ENCODE peak calls at places on chromosomes 2 and 18, in four cellular contexts. R is cardiac muscle cell, H is AG09309, V is astrocyte of the spinal cord. N is an unnamed sample.

GRCh38 chr18:50009772-50010171 is 185.2 kb downstream of the MYO5B start:
- DNase-seq in R (peak; percentile 55), H (no peak), V (no peak), N (peak; percentile 23)

GRCh38 chr2:120929829-120930228 is 194.2 kb downstream of the GLI2 start:
- DNase-seq in R (no peak), H (no peak), V (no peak), N (peak; percentile 59)

GRCh38 chr2:106062627-106063026 is 131.5 kb downstream of the UXS1 start:
- DNase-seq in R (no peak), H (no peak), V (no peak), N (no peak)

GRCh38 chr18:57273194-57273593 is 79.2 kb upstream of the ST8SIA3 start:
- DNase-seq in R (no peak), H (no peak), V (no peak), N (no peak)

GRCh38 chr2:78063246-78064020 is 541.3 kb upstream of the LRRTM4 start:
- DNase-seq in R (no peak), H (no peak), V (no peak), N (no peak)

GRCh38 chr2:219459460-219460311 is 25.0 kb downstream of the SPEG start:
- DNase-seq in R (peak; percentile 88), H (no peak), V (peak; percentile 52), N (peak; percentile 64)

GRCh38 chr2:240906141-240906910 is at the start of gene CROCC2:
- DNase-seq in R (no peak), H (no peak), V (no peak), N (no peak)

GRCh38 chr2:14941151-14941631 is 308.7 kb downstream of the LRATD1 start:
- DNase-seq in R (no peak), H (no peak), V (no peak), N (no peak)

GRCh38 chr2:187008111-187008510 is 159.1 kb upstream of the ZSWIM2 start:
- DNase-seq in R (no peak), H (no peak), V (peak; percentile 76), N (no peak)

GRCh38 chr2:241150660-241151530 is 628 bp downstream of the PPP1R7 start:
- DNase-seq in R (peak; percentile 18), H (no peak), V (no peak), N (no peak)

GRCh38 chr2:47653909-47654789 is 128.8 kb upstream of the MSH6 start:
- DNase-seq in R (peak; percentile 60), H (no peak), V (no peak), N (no peak)

GRCh38 chr2:158990397-158991209 is 22.2 kb downstream of the TANC1 start:
- DNase-seq in R (no peak), H (peak; percentile 83), V (peak; percentile 88), N (peak; percentile 87)

GRCh38 chr2:60459896-60460295 is 93.6 kb downstream of the BCL11A start:
- DNase-seq in R (no peak), H (no peak), V (no peak), N (no peak)

GRCh38 chr2:226715347-226715990 is 84.2 kb downstream of the IRS1 start:
- DNase-seq in R (no peak), H (no peak), V (no peak), N (no peak)

GRCh38 chr2:177692828-177693269 is 300.3 kb downstream of the AGPS start:
- DNase-seq in R (no peak), H (no peak), V (no peak), N (peak; percentile 9)

GRCh38 chr2:231321556-231322334 is 73.8 kb upstream of the B3GNT7 start:
- DNase-seq in R (no peak), H (no peak), V (no peak), N (no peak)

GRCh38 chr2:196337618-196337953 is 166.2 kb upstream of the STK17B start:
- DNase-seq in R (no peak), H (no peak), V (no peak), N (no peak)

GRCh38 chr2:157875720-157876065 is 437 bp downstream of the ACVR1 start:
- DNase-seq in R (peak; percentile 76), H (no peak), V (peak; percentile 22), N (no peak)

GRCh38 chr2:25312958-25313710 is 28.6 kb downstream of the DNMT3A start:
- DNase-seq in R (no peak), H (no peak), V (no peak), N (no peak)

GRCh38 chr18:33673689-33674088 is 95.7 kb downstream of the ASXL3 start:
- DNase-seq in R (no peak), H (no peak), V (no peak), N (no peak)

GRCh38 chr18:46474487-46475366 is 182.3 kb downstream of the LOXHD1 start:
- DNase-seq in R (peak; percentile 23), H (no peak), V (no peak), N (no peak)

GRCh38 chr2:168912466-168913170 is 11.5 kb downstream of the G6PC2 start:
- DNase-seq in R (peak; percentile 12), H (no peak), V (peak; percentile 36), N (no peak)

GRCh38 chr2:201759567-201759966 is 21.2 kb downstream of the ALS2 start:
- DNase-seq in R (no peak), H (no peak), V (no peak), N (no peak)

GRCh38 chr2:80459028-80459427 is 154.5 kb upstream of the LRRTM1 start:
- DNase-seq in R (no peak), H (no peak), V (no peak), N (no peak)

GRCh38 chr2:112155331-112156151 is 17.4 kb downstream of the FBLN7 start:
- DNase-seq in R (no peak), H (no peak), V (no peak), N (no peak)

GRCh38 chr18:49934457-49934856 is 121.1 kb upstream of the ACAA2 start:
- DNase-seq in R (no peak), H (no peak), V (peak; percentile 52), N (no peak)

GRCh38 chr18:76524900-76525698 is 30.1 kb upstream of the ZNF516 start:
- DNase-seq in R (peak; percentile 24), H (no peak), V (peak; percentile 82), N (peak; percentile 81)

GRCh38 chr18:26549103-26549485 is 741 bp upstream of the KCTD1 start:
- DNase-seq in R (peak; percentile 38), H (no peak), V (peak; percentile 54), N (peak; percentile 38)

GRCh38 chr18:14925281-14925709 is 177.3 kb downstream of the ANKRD30B start:
- DNase-seq in R (no peak), H (peak; percentile 47), V (peak; percentile 5), N (no peak)

GRCh38 chr2:138712212-138712979 is 67.8 kb downstream of the NXPH2 start:
- DNase-seq in R (no peak), H (no peak), V (peak; percentile 31), N (peak; percentile 3)

GRCh38 chr2:138718405-138718804 is 61.8 kb downstream of the NXPH2 start:
- DNase-seq in R (no peak), H (no peak), V (no peak), N (no peak)

GRCh38 chr2:138713509-138713908 is 66.7 kb downstream of the NXPH2 start:
- DNase-seq in R (no peak), H (no peak), V (no peak), N (no peak)

GRCh38 chr2:138713069-138713496 is 67.1 kb downstream of the NXPH2 start:
- DNase-seq in R (no peak), H (no peak), V (no peak), N (no peak)

GRCh38 chr2:138716183-138716582 is 64.0 kb downstream of the NXPH2 start:
- DNase-seq in R (peak; percentile 30), H (no peak), V (no peak), N (no peak)
- TF ChIP-seq CTCF in R (no peak), H (no peak), V (no peak), N (no peak)

DNA sequence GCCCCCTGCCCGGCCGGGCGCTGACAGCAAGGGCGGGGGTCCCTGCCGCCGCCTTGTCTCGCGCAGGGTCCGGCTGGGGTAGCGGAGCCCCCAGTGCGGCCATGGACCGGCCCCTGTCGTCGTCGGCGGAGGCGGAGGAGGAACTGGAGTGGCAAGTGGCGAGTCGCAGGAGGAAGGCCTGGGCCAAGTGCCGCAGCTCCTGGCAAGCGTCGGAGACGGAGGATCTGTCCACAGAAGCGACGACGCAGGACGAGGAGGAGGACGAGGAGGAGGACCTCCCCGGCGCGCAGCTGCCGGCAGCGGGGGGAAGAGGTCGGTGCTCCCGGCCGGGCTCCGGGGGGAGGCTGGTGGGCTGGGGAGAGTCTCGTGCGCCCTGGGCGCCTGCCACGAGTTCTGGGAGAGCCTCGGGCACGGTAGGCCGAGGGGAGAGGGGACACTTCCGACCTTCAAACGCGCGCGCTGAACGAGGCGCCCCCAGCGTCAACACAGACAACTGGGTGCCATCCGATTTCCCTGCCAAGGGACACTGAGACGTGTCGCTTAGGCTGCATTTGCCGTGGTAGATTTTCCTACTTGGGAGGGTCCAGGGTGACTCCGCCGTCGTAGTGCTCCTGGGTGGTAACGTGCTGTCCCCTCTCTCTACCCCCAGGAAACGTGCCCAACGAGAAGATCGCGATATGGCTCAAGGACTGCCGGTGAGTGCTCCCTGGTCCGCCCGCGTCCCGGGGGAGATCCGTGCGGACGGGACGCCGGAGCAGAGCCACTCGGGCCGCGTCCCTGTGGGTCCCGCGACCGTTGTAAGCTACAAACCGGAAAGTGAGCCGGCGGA is 650 bp downstream of the ITPRID2 start:
- DNase-seq in R (peak; percentile 72), H (no peak), V (peak; percentile 80), N (peak; percentile 48)
- TF ChIP-seq CTCF in R (peak; percentile 17), H (no peak), V (peak; percentile 11), N (no peak)

GRCh38 chr2:94966689-94967088 is 58.8 kb upstream of the MAL start:
- DNase-seq in R (no peak), H (no peak), V (no peak), N (no peak)

GRCh38 chr2:94960266-94960665 is 65.2 kb upstream of the MAL start:
- DNase-seq in R (no peak), H (no peak), V (no peak), N (no peak)

GRCh38 chr2:94960751-94961150 is 64.8 kb upstream of the MAL start:
- DNase-seq in R (no peak), H (no peak), V (no peak), N (no peak)

GRCh38 chr2:94958245-94958644 is 67.3 kb upstream of the MAL start:
- DNase-seq in R (no peak), H (no peak), V (no peak), N (no peak)

DNA sequence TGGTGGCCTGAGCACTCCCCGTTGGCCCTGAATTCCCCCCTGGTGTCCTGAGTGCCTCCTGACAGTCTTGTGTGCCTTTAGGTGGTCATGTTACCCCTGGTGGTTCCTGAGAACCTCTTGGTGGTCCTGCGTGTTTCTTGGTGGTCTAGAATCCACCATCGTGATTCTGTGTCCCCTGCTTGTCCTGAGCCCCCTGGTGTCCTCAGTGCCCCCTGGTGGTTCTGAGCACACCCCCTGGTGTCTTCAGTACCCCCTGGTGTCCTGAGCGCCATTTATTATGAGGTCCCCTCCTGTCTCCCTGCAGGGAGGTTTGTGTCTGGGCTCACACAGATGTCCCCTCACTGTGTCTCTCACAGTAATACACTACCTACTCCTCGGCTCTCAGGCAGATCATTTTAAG is 61.3 kb upstream of the MAL start:
- DNase-seq in R (no peak), H (no peak), V (no peak), N (no peak)
- TF ChIP-seq CTCF in R (no peak), H (no peak), V (no peak), N (peak; percentile 14)

DNA sequence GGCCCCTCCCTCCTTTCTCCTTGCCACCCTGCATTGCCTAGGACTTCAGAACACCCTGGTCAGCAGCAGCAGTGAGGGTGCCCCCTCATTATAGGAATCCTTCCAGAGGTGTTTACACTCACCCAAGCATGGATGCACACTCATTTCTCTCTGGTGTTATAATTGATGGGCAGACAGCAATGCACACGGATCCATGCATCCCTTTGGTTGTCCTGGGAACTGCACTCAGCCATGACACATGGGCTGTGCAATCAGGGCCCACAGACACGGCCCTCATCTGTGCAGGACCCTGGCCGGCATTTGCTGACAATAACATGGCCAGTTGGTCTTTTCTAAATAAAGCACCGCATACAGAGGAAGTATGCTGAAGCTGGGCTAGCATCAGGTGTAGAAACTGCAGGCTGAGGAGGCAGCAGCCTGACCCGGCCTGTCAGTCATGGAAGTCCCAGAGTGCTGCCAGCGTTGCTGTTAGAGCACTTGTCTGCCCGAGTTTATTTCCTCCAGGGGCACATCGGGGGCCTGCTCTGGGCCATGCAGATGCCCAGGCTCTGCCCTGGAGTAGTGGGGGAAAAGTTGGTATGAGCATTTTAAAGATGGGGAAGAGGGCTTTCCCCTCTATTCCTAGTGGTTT is 4.2 kb upstream of the PTPN18 start:
- DNase-seq in R (no peak), H (no peak), V (no peak), N (no peak)
- TF ChIP-seq CTCF in R (no peak), H (no peak), V (no peak), N (no peak)

N was measured in HFFc6.